ENCODE peak calls at places on chromosomes 4 and X, in seven cellular contexts. B, O, N, J, Q, L and Y are unnamed samples. For H3K4me1 and H3K36me3, the result is how much of the 10 kb centered on the place peaks cover.

GRCh38 chrX:80216086-80216485 is 201.5 kb downstream of the TBX22 start:
- DNase-seq in L (no peak), Q (no peak), O (no peak), N (no peak), J (no peak), B (peak), Y (no peak)

GRCh38 chr4:23368081-23368697 is 521.7 kb downstream of the PPARGC1A start:
- DNase-seq in N (no peak), L (peak), B (peak), Q (peak), O (no peak), J (no peak), Y (no peak)

GRCh38 chrX:24216037-24216436 is 66.5 kb downstream of the ZFX start:
- DNase-seq in B (no peak), L (no peak), J (no peak), Q (no peak), N (no peak), O (no peak), Y (no peak)

GRCh38 chrX:112961981-112962380 is 121.3 kb upstream of the AMOT start:
- DNase-seq in N (no peak), J (no peak), L (peak), O (no peak), Q (no peak), B (no peak), Y (no peak)

GRCh38 chr4:84852081-84852480 is 114.4 kb downstream of the WDFY3 start:
- DNase-seq in O (peak), N (no peak), L (no peak), B (peak), J (no peak), Q (no peak), Y (no peak)

GRCh38 chr4:139777757-139778156 is 112.1 kb downstream of the MGST2 start:
- DNase-seq in L (no peak), J (no peak), N (no peak), O (no peak), B (no peak), Q (no peak), Y (no peak)

GRCh38 chrX:119871599-119872395 is at the start of the genes NDUFA1 and RNF113A:
- DNase-seq in L (peak), Q (peak), J (peak), O (peak), N (peak), B (peak), Y (peak)

GRCh38 chr4:6121276-6121850 is 79.0 kb downstream of the JAKMIP1 start:
- DNase-seq in J (no peak), Q (no peak), O (no peak), L (no peak), B (no peak), N (no peak), Y (no peak)

GRCh38 chrX:29043751-29044150 is 456.5 kb downstream of the IL1RAPL1 start:
- DNase-seq in N (no peak), Q (no peak), L (no peak), B (no peak), J (no peak), O (no peak), Y (no peak)

GRCh38 chr4:86055898-86056297 is 304.0 kb downstream of the MAPK10 start:
- DNase-seq in Q (no peak), N (no peak), B (peak), J (no peak), O (peak), L (peak), Y (no peak)

GRCh38 chr4:168633071-168633470 is 136.2 kb downstream of the PALLD start:
- DNase-seq in J (no peak), O (no peak), Q (no peak), L (no peak), N (no peak), B (peak), Y (peak)

GRCh38 chr4:139134403-139134802 is 42.6 kb downstream of the ELF2 start:
- DNase-seq in Q (no peak), N (no peak), J (no peak), B (no peak), L (no peak), O (no peak), Y (no peak)

GRCh38 chr4:154928640-154929257 is 147.7 kb downstream of the RBM46 start:
- DNase-seq in B (peak), Q (no peak), N (no peak), L (peak), O (peak), J (no peak), Y (no peak)

GRCh38 chr4:16860506-16860905 is 37.9 kb downstream of the LDB2 start:
- DNase-seq in L (no peak), O (no peak), Q (no peak), J (no peak), N (no peak), B (no peak), Y (no peak)

GRCh38 chrX:153539171-153539978 is 21.9 kb downstream of the ATP2B3 start:
- DNase-seq in O (peak), L (peak), Q (peak), B (peak), N (peak), J (peak), Y (peak)

GRCh38 chr4:185335579-185335978 is 60.1 kb downstream of the LRP2BP start:
- DNase-seq in B (no peak), Q (no peak), O (no peak), N (no peak), L (no peak), J (no peak), Y (no peak)

GRCh38 chrX:30525732-30526131 is 51.8 kb downstream of the TASL start:
- DNase-seq in L (no peak), O (no peak), J (no peak), N (no peak), Q (no peak), B (no peak), Y (no peak)

GRCh38 chr4:112287258-112287873 is 1.7 kb upstream of the TIFA start:
- DNase-seq in L (no peak), O (no peak), N (no peak), B (no peak), J (no peak), Q (no peak), Y (no peak)
- H3K4me1 ChIP-seq in L (under half), O (under half), N (under half), B (under half), J (under half), Q (under half), Y (under half)

GRCh38 chr4:78477276-78477675 is 74.3 kb upstream of the ANXA3 start:
- DNase-seq in N (no peak), O (no peak), L (no peak), J (no peak), Q (no peak), B (peak), Y (no peak)
- H3K36me3 ChIP-seq in N (under half), O (under half), L (under half), J (under half), Q (under half), B (under half), Y (under half)

GRCh38 chr4:77174426-77174825 is 17.4 kb downstream of the CCNG2 start:
- DNase-seq in B (no peak), Q (no peak), L (no peak), J (no peak), O (no peak), N (no peak), Y (no peak)
- H3K4me1 ChIP-seq in B (under half), Q (under half), L (under half), J (under half), O (under half), N (under half), Y (under half)

GRCh38 chr4:105236202-105236916 is 89.7 kb downstream of the TET2 start:
- DNase-seq in Q (no peak), L (no peak), O (no peak), J (no peak), B (no peak), N (peak), Y (no peak)

GRCh38 chr4:105243446-105243845 is 96.8 kb downstream of the TET2 start:
- DNase-seq in B (no peak), Q (no peak), J (no peak), O (no peak), N (no peak), L (no peak), Y (no peak)

GRCh38 chr4:105236917-105237311 is 90.2 kb downstream of the TET2 start:
- DNase-seq in L (no peak), N (peak), J (no peak), B (no peak), Q (no peak), O (no peak), Y (no peak)

GRCh38 chr4:105241456-105241855 is 94.8 kb downstream of the TET2 start:
- DNase-seq in L (no peak), Q (no peak), O (no peak), J (no peak), B (no peak), N (no peak), Y (no peak)

GRCh38 chr4:105240037-105240436 is 93.4 kb downstream of the TET2 start:
- DNase-seq in B (no peak), O (no peak), L (no peak), Q (no peak), J (no peak), N (no peak), Y (no peak)
- H3K36me3 ChIP-seq in B (under half), O (under half), L (under half), Q (under half), J (under half), N (under half), Y (under half)

GRCh38 chr4:8184061-8184460 is 15.0 kb upstream of the SH3TC1 start:
- DNase-seq in N (no peak), J (no peak), Q (no peak), O (no peak), B (no peak), L (no peak), Y (no peak)
- H3K4me1 ChIP-seq in N (under half), J (under half), Q (under half), O (half or more), B (half or more), L (under half), Y (under half)

DNA sequence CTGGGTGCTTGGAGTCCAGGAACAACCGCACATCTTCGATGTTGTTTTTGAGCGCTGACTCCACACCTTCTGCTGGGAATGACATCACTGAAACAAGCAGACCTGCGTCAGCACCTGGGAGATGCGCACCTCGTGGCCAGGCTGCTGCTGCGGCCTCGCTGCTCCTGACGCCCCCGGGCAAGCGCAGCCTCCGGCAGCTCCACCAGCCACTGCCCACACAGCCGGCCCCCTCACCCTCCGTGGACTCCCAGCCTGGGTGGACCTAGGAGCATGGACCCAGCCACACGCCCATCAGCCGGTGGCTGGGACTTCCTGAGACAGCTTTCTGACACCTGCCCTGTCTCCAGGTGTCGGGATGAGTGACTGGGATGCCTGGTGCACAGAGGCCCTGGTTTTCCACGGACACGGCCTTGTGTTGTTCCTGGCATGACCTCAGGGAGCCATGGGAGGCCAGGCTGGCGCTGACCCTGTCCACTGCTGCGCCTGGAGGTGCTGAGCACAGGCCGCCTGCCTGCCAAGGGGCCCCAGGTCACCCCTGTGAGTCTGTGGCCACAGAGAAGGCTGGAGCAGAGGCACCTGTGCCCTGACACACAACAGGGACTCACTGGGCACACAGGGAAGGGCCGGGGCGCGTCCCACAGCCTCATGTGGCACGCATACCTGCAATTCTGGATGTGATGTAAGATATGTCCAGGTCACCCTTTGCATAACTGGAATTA is 48.6 kb downstream of the GAK start:
- DNase-seq in B (no peak), N (no peak), J (no peak), O (no peak), Q (no peak), L (no peak), Y (no peak)
- H3K36me3 ChIP-seq in B (under half), N (under half), J (half or more), O (under half), Q (under half), L (under half), Y (under half)

GRCh38 chr4:123350191-123350544 is 46.4 kb upstream of the SPRY1 start:
- DNase-seq in Q (no peak), B (peak), N (no peak), L (peak), J (no peak), O (peak), Y (no peak)
- H3K4me1 ChIP-seq in Q (under half), B (under half), N (under half), L (under half), J (under half), O (under half), Y (under half)

GRCh38 chr4:15688056-15688455 is 6.4 kb downstream of the FAM200B start:
- DNase-seq in B (no peak), L (no peak), O (no peak), N (no peak), J (no peak), Q (no peak), Y (no peak)
- H3K36me3 ChIP-seq in B (under half), L (under half), O (under half), N (under half), J (under half), Q (under half), Y (under half)

GRCh38 chrX:48719958-48720357 is 23.4 kb downstream of the SUV39H1 start:
- DNase-seq in O (no peak), N (no peak), J (no peak), L (no peak), B (no peak), Q (no peak), Y (no peak)

GRCh38 chrX:48715876-48716502 is 19.5 kb downstream of the SUV39H1 start:
- DNase-seq in N (no peak), B (peak), J (no peak), O (no peak), L (no peak), Q (no peak), Y (peak)

GRCh38 chrX:48726596-48726995 is 30.1 kb downstream of the SUV39H1 start:
- DNase-seq in B (no peak), J (no peak), O (no peak), N (no peak), L (no peak), Q (no peak), Y (no peak)

GRCh38 chrX:48720580-48721240 is 24.2 kb downstream of the SUV39H1 start:
- DNase-seq in L (no peak), B (no peak), N (no peak), Q (no peak), O (no peak), J (no peak), Y (no peak)

GRCh38 chrX:48721916-48722315 is 25.4 kb downstream of the SUV39H1 start:
- DNase-seq in J (no peak), N (no peak), L (no peak), O (no peak), Q (no peak), B (no peak), Y (no peak)
- H3K4me1 ChIP-seq in J (under half), N (under half), L (under half), O (under half), Q (under half), B (under half), Y (under half)

GRCh38 chr4:122309988-122310626 is 68.7 kb upstream of the ADAD1 start:
- DNase-seq in L (no peak), N (no peak), B (peak), O (no peak), J (no peak), Q (no peak), Y (peak)

DNA sequence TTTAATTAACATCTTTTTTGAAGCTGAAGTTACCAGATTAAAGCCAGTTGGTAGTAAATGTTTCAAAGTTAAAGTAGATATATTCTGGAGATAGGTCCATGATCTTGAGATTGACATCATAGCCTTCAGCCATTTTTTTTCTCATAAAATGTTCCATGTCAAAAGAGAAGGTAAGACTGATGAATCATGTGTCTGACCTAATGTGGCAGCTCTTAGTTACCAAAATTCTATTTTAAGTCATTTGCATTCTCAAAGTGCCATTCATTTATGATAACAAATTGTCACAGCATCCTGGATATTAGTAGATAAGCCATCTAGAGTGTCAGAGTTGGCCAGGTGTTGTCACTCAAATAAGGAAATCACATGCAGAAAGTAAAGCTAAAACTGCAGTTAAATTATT is 65.8 kb upstream of the ADAD1 start:
- DNase-seq in J (no peak), Q (no peak), L (no peak), B (no peak), N (no peak), O (no peak), Y (no peak)
- H3K36me3 ChIP-seq in J (half or more), Q (under half), L (under half), B (under half), N (under half), O (under half), Y (under half)